ENCODE peak calls at places on chromosomes 16 and 17, in ten cellular contexts. Y is effector CD4-positive, alpha-beta T cell; I is T-helper 9 cell; H is NCI-H2081; L is ACHN; M is non-pigmented ciliary epithelial cell; X is cardiac muscle cell; P is cerebellar cortex; U is activated CD4-positive, alpha-beta T cell treated with anti-CD3 and anti-CD28 coated beads, Interleukin-2, amount 50 U/mL, for 1 hour; V is H7. S is an unnamed sample.

GRCh38 chr17:27354051-27354490 is 60.2 kb downstream of the WSB1 start:
- DNase-seq in X (no peak), H (no peak), Y (no peak), V (no peak), U (no peak), I (no peak), P (no peak), L (no peak), M (no peak), S (no peak)

GRCh38 chr16:57355898-57356414 is 2.6 kb upstream of the CCL22 start:
- DNase-seq in V (no peak), U (no peak), Y (no peak), L (no peak), I (no peak), P (no peak), X (no peak), H (no peak), M (no peak), S (no peak)

GRCh38 chr17:62676952-62677596 is 49.6 kb downstream of the MRC2 start:
- DNase-seq in H (no peak), P (no peak), I (no peak), V (peak; percentile 47), Y (no peak), U (no peak), M (no peak), L (no peak), X (no peak), S (no peak)

GRCh38 chr16:70520612-70521297 is 2.6 kb downstream of the COG4 start:
- DNase-seq in V (no peak), I (no peak), Y (no peak), M (peak; percentile 59), P (no peak), X (no peak), U (no peak), L (peak; percentile 25), H (no peak), S (no peak)

GRCh38 chr17:82670661-82671060 is 22.4 kb upstream of the WDR45B start:
- DNase-seq in Y (no peak), I (no peak), V (no peak), H (no peak), P (no peak), U (no peak), X (no peak), L (no peak), M (no peak), S (no peak)

GRCh38 chr17:2259769-2260536 is 43.6 kb downstream of the SMG6 start:
- DNase-seq in V (no peak), M (no peak), H (no peak), U (peak; percentile 55), X (no peak), P (no peak), L (no peak), I (peak; percentile 45), Y (peak; percentile 35), S (no peak)

GRCh38 chr16:10728035-10728462 is 15.6 kb upstream of the NUBP1 start:
- DNase-seq in V (no peak), P (no peak), X (no peak), H (no peak), U (no peak), Y (no peak), L (no peak), I (no peak), M (no peak), S (peak; percentile 17)

GRCh38 chr16:81697321-81697885 is 81.7 kb upstream of the PLCG2 start:
- DNase-seq in V (peak; percentile 94), L (peak; percentile 71), Y (no peak), I (peak; percentile 18), U (peak; percentile 38), H (peak; percentile 9), X (peak; percentile 65), M (no peak), P (peak; percentile 50), S (no peak)

GRCh38 chr17:59652119-59652518 is 32.4 kb downstream of the CLTC start:
- DNase-seq in I (no peak), P (no peak), Y (no peak), X (no peak), U (no peak), M (peak; percentile 54), L (no peak), V (no peak), H (no peak), S (no peak)

GRCh38 chr16:49455991-49456745 is 82.6 kb downstream of the C16orf78 start:
- DNase-seq in Y (no peak), L (no peak), P (no peak), H (no peak), V (no peak), U (no peak), I (no peak), M (no peak), X (no peak), S (no peak)

GRCh38 chr17:27478901-27479531 is 22.8 kb downstream of the KSR1 start:
- DNase-seq in I (no peak), H (no peak), Y (no peak), P (no peak), X (no peak), M (no peak), L (no peak), U (no peak), V (no peak), S (no peak)

GRCh38 chr16:68843482-68844210 is at the start of gene TANGO6:
- DNase-seq in Y (peak; percentile 86), U (peak; percentile 91), M (no peak), L (peak; percentile 88), X (peak; percentile 91), V (peak; percentile 92), I (peak; percentile 84), H (peak; percentile 80), P (peak; percentile 86), S (peak; percentile 44)

GRCh38 chr17:75110307-75110937 is 653 bp downstream of the ARMC7 start:
- DNase-seq in U (no peak), L (peak; percentile 56), X (peak; percentile 35), M (no peak), I (no peak), H (no peak), Y (no peak), P (no peak), V (no peak), S (no peak)

GRCh38 chr17:67239597-67239996 is 5.4 kb downstream of the HELZ start:
- DNase-seq in X (no peak), P (no peak), I (no peak), M (no peak), U (no peak), H (no peak), Y (no peak), V (no peak), L (peak; percentile 78), S (no peak)

GRCh38 chr17:11880714-11881113 is 116.6 kb downstream of the ZNF18 start:
- DNase-seq in H (no peak), P (peak; percentile 9), L (peak; percentile 48), Y (no peak), M (no peak), X (peak; percentile 60), U (no peak), V (peak; percentile 36), I (no peak), S (no peak)

GRCh38 chr16:78235168-78235800 is 135.8 kb downstream of the WWOX start:
- DNase-seq in M (no peak), L (peak; percentile 71), V (peak; percentile 59), X (peak; percentile 55), P (peak; percentile 80), U (peak; percentile 51), Y (peak; percentile 42), H (peak; percentile 43), I (peak; percentile 41), S (peak; percentile 4)

GRCh38 chr16:83420206-83420760 is 387.5 kb upstream of the HSBP1 start:
- DNase-seq in P (no peak), H (no peak), L (peak; percentile 69), X (peak; percentile 87), Y (no peak), U (no peak), I (no peak), M (no peak), V (peak; percentile 21), S (peak; percentile 32)

GRCh38 chr16:55217392-55217791 is 106.6 kb upstream of the IRX6 start:
- DNase-seq in I (no peak), M (no peak), Y (no peak), V (no peak), L (no peak), H (no peak), P (no peak), U (no peak), X (no peak), S (no peak)

GRCh38 chr16:3157229-3158013 is 22.6 kb downstream of the ZNF213 start:
- DNase-seq in H (peak; percentile 84), P (peak; percentile 89), L (peak; percentile 94), X (no peak), I (peak; percentile 56), M (peak; percentile 97), V (peak; percentile 89), U (peak; percentile 44), Y (peak; percentile 55), S (peak; percentile 97)

GRCh38 chr17:6903516-6903915 is 72.0 kb upstream of the TEKT1 start:
- DNase-seq in Y (no peak), L (no peak), I (no peak), H (no peak), P (no peak), V (peak; percentile 2), M (no peak), U (no peak), X (no peak), S (no peak)

GRCh38 chr17:14813649-14814048 is 451.5 kb downstream of the PMP22 start:
- DNase-seq in Y (no peak), X (peak; percentile 59), H (no peak), I (peak; percentile 2), U (no peak), M (no peak), L (peak; percentile 12), P (no peak), V (peak; percentile 61), S (no peak)

GRCh38 chr17:77726549-77726957 is 231.9 kb upstream of the TNRC6C start:
- DNase-seq in M (no peak), H (no peak), V (peak; percentile 17), P (no peak), L (no peak), U (no peak), Y (no peak), I (no peak), X (no peak), S (no peak)

GRCh38 chr16:2860826-2861567 is 3.0 kb upstream of the PRSS22 start:
- DNase-seq in V (peak; percentile 46), M (no peak), L (peak; percentile 85), X (no peak), H (no peak), U (no peak), P (no peak), Y (no peak), I (no peak), S (no peak)

GRCh38 chr17:59565959-59566324 is 532 bp downstream of the DHX40 start:
- DNase-seq in I (peak; percentile 33), M (peak; percentile 46), V (peak; percentile 71), P (peak; percentile 90), H (peak; percentile 88), Y (peak; percentile 48), L (peak; percentile 79), X (peak; percentile 77), U (peak; percentile 46), S (peak; percentile 67)

GRCh38 chr17:72802726-72803125 is 289.8 kb downstream of the SLC39A11 start:
- DNase-seq in L (no peak), X (no peak), M (no peak), V (no peak), U (no peak), Y (no peak), I (no peak), P (no peak), H (no peak), S (no peak)

GRCh38 chr17:82170412-82170961 is 42.2 kb downstream of the CCDC57 start:
- DNase-seq in X (no peak), V (peak; percentile 37), Y (no peak), L (no peak), P (no peak), I (no peak), U (no peak), H (no peak), M (no peak), S (no peak)

GRCh38 chr16:86515420-86515779 is 5.1 kb downstream of the FOXF1 start:
- DNase-seq in I (no peak), M (no peak), V (peak; percentile 89), U (no peak), P (no peak), X (no peak), H (no peak), L (no peak), Y (no peak), S (no peak)

GRCh38 chr17:72119963-72120877 is 600 bp upstream of the SOX9 start:
- DNase-seq in I (no peak), H (peak; percentile 77), X (peak; percentile 66), P (peak; percentile 10), Y (no peak), U (no peak), L (peak; percentile 49), M (no peak), V (peak; percentile 73), S (no peak)